ENCODE peak calls at places on chromosome 17, in six cellular contexts. S, Q, A, J, E and N are unnamed samples.

GRCh38 chr17:79991140-79991923 is 44.3 kb downstream of the TBC1D16 start:
- DNase-seq in E (peak; percentile 71), A (peak; percentile 69), S (peak; percentile 78), J (peak; percentile 87), Q (peak; percentile 73), N (peak; percentile 84)

GRCh38 chr17:78497115-78497540 is 80.1 kb downstream of the DNAH17 start:
- DNase-seq in A (peak; percentile 83), J (peak; percentile 86), E (no peak), S (peak; percentile 68), Q (peak; percentile 35), N (peak; percentile 67)

GRCh38 chr17:250487-251300 is 69.2 kb upstream of the DOC2B start:
- DNase-seq in Q (no peak), S (peak; percentile 39), J (peak; percentile 20), A (no peak), E (no peak), N (no peak)

GRCh38 chr17:32519769-32520701 is 33.2 kb downstream of the CDK5R1 start:
- DNase-seq in S (no peak), A (peak; percentile 65), J (no peak), E (no peak), Q (peak; percentile 24), N (no peak)

GRCh38 chr17:37466471-37466870 is 23.2 kb upstream of the DUSP14 start:
- DNase-seq in E (no peak), S (no peak), A (no peak), J (no peak), Q (no peak), N (no peak)

GRCh38 chr17:80284631-80285030 is 24.0 kb downstream of the RNF213 start:
- DNase-seq in S (no peak), E (no peak), Q (no peak), A (no peak), J (peak; percentile 14), N (no peak)

GRCh38 chr17:41985919-41986318 is 19.3 kb downstream of the CNP start:
- DNase-seq in S (no peak), A (no peak), Q (no peak), J (no peak), E (no peak), N (no peak)

GRCh38 chr17:8120520-8121443 is 2.5 kb upstream of the ALOXE3 start:
- DNase-seq in J (peak; percentile 80), E (peak; percentile 82), A (peak; percentile 91), Q (no peak), S (no peak), N (peak; percentile 75)

GRCh38 chr17:6558276-6558675 is 1.9 kb upstream of the PITPNM3 start:
- DNase-seq in S (no peak), A (no peak), Q (no peak), J (no peak), E (no peak), N (no peak)

GRCh38 chr17:75514299-75515228 is 773 bp downstream of the CASKIN2 start:
- DNase-seq in J (no peak), Q (no peak), E (no peak), A (no peak), S (no peak), N (no peak)

GRCh38 chr17:80746262-80746935 is 201.8 kb downstream of the RPTOR start:
- DNase-seq in Q (no peak), A (peak; percentile 66), S (no peak), J (no peak), E (no peak), N (no peak)

GRCh38 chr17:14803781-14804180 is 461.3 kb downstream of the PMP22 start:
- DNase-seq in J (no peak), Q (no peak), S (no peak), E (no peak), A (no peak), N (no peak)

GRCh38 chr17:40552806-40553693 is 12.2 kb downstream of the CCR7 start:
- DNase-seq in Q (no peak), S (peak; percentile 63), A (no peak), E (peak; percentile 78), J (peak; percentile 46), N (no peak)

GRCh38 chr17:16250635-16251034 is 33.6 kb downstream of the PIGL start:
- DNase-seq in J (no peak), S (no peak), Q (no peak), E (no peak), A (no peak), N (no peak)

GRCh38 chr17:17830740-17831207 is 6.0 kb downstream of the SREBF1 start:
- DNase-seq in Q (no peak), S (no peak), E (no peak), J (peak; percentile 68), A (no peak), N (no peak)

GRCh38 chr17:17523714-17524075 is 27.5 kb upstream of the RASD1 start:
- DNase-seq in S (no peak), J (no peak), Q (no peak), E (no peak), A (no peak), N (no peak)

GRCh38 chr17:48219605-48220004 is 112.0 kb downstream of the SNX11 start:
- DNase-seq in A (no peak), E (no peak), J (no peak), S (no peak), Q (no peak), N (no peak)

GRCh38 chr17:28811594-28812135 is 30.9 kb downstream of the FAM222B start:
- DNase-seq in A (peak; percentile 15), Q (peak; percentile 2), S (no peak), E (no peak), J (no peak), N (peak; percentile 27)

GRCh38 chr17:17708816-17709215 is 27.6 kb downstream of the RAI1 start:
- DNase-seq in Q (no peak), A (no peak), E (no peak), S (no peak), J (no peak), N (no peak)

DNA sequence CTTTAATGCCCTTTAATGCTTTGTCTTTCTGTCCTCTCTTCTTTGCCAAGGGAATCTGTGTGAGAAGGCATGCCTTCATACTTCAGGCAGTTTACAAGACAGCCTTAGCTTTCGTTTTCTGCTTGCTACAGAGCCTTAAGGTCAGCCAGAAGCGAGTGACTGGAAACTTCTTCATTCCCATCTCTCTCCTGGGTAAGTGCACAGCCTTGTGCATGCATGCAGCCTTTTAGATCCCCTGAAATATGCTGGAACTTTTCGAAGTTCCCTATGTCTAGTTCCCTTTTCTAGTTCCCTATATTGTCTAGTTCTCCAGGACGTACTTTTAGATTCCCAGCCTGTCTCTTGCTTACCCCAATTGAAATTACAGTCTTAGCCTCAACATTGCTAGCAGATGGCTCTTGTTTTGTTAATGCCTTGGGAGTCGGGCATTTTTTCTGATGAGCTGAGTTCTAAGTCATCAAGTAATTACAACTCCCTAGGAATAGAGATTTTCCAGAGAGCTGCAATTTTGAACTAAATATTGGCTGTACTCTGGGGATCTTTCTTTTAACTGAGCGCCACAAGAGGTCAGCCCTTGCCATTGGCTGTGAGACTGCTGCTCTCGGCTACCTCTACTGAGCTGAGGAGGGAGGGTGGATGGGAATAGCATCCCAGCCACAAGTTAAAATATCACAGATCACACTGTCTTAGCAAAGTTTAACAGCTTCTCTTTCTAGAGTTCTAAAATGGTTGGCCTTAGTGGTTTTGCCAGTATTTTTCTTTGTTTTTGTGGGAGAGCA is 22.7 kb upstream of the PPM1D start:
- DNase-seq in J (no peak), Q (no peak), S (peak; percentile 71), E (no peak), A (peak; percentile 51), N (no peak)
- H3K4me3 ChIP-seq in J (peak overlapping the region; percentile 52), Q (peak overlapping the region; percentile 47), S (peak overlapping the region; percentile 34), E (peak overlapping the region; percentile 51), A (peak overlapping the region; percentile 32), N (no peak overlapping the region)

DNA sequence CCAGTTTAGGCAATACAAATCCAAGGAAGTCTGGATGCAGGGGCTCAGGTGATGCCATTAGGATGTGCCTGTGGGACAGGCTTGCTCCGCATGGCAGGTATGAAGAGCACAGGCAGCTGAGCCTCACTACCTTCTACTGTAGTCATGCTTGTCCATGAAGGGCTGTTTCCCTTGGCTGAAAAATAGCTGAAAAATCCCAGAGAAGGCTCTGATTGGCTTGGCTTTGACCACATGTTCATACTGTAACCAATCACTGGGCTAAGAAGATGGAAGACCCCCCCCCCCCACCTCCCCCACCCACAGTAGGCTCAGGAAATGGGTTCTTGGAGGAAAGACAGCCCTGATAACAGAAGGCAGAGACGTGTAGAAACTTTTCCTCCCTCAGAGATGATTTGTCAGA is 66.5 kb upstream of the LGALS9 start:
- DNase-seq in A (no peak), Q (no peak), J (peak; percentile 17), S (no peak), E (no peak), N (peak; percentile 50)
- H3K4me3 ChIP-seq in A (no peak overlapping the region), Q (no peak overlapping the region), J (no peak overlapping the region), S (no peak overlapping the region), E (no peak overlapping the region), N (no peak overlapping the region)

GRCh38 chr17:50884354-50885311 is 18.5 kb upstream of the TOB1 start:
- DNase-seq in J (no peak), A (no peak), S (peak; percentile 41), E (no peak), Q (no peak), N (no peak)
- H3K4me3 ChIP-seq in J (no peak overlapping the region), A (no peak overlapping the region), S (no peak overlapping the region), E (no peak overlapping the region), Q (no peak overlapping the region), N (no peak overlapping the region)

DNA sequence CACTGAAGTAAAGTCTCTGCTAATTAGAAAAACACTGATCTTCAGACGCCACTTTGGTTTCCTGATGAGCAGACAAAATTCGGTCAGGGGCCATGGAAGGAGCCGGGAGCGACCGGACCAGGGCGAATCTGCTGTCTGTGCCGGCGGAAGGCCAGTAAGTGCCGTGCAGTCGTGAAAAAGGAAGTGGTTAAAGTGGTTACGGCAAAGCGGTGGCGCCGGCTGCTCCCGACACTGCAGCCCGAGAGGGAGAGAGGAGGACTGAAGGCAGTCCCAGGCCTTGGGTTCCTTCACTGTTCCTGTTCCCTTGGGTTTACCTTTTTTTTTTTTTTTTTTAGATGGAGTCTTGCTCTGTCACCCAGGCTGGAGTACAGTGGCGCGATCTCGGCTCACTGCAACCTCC is 17.3 kb upstream of the HEXD start:
- DNase-seq in S (no peak), J (no peak), Q (peak; percentile 27), E (no peak), A (peak; percentile 79), N (peak; percentile 69)
- H3K4me3 ChIP-seq in S (no peak overlapping the region), J (no peak overlapping the region), Q (peak overlapping the region; percentile 46), E (no peak overlapping the region), A (no peak overlapping the region), N (peak overlapping the region; percentile 37)

GRCh38 chr17:35809855-35810461 is 674 bp downstream of the TAF15 start:
- DNase-seq in Q (no peak), E (peak; percentile 81), S (no peak), A (no peak), J (no peak), N (no peak)

GRCh38 chr17:35811759-35812158 is 2.5 kb downstream of the TAF15 start:
- DNase-seq in A (no peak), J (no peak), Q (no peak), E (no peak), S (no peak), N (no peak)

GRCh38 chr17:35807371-35808144 is 1.7 kb upstream of the TAF15 start:
- DNase-seq in J (no peak), Q (no peak), E (no peak), A (no peak), S (no peak), N (no peak)

GRCh38 chr17:35808240-35808961 is 883 bp upstream of the TAF15 start:
- DNase-seq in J (no peak), E (no peak), A (no peak), S (no peak), Q (no peak), N (no peak)

GRCh38 chr17:35808962-35809854 is at the start of gene TAF15:
- DNase-seq in A (peak; percentile 99), E (peak; percentile 96), Q (peak; percentile 96), J (peak; percentile 97), S (peak; percentile 97), N (peak; percentile 98)
- H3K4me3 ChIP-seq in A (peak within 1 kb of the TSS; percentile 90), E (peak within 1 kb of the TSS; percentile 98), Q (peak within 1 kb of the TSS; percentile 91), J (peak within 1 kb of the TSS; percentile 87), S (peak within 1 kb of the TSS; percentile 89), N (peak within 1 kb of the TSS; percentile 100)

GRCh38 chr17:76736349-76737081 is 616 bp downstream of the SRSF2 start:
- DNase-seq in J (peak; percentile 91), Q (peak; percentile 52), S (peak; percentile 85), E (peak; percentile 88), A (peak; percentile 72), N (no peak)
- H3K4me3 ChIP-seq in J (peak overlapping the region; percentile 72), Q (peak overlapping the region; percentile 97), S (peak overlapping the region; percentile 97), E (peak overlapping the region; percentile 96), A (peak overlapping the region; percentile 67), N (peak overlapping the region; percentile 97)